ENCODE peak calls at places on chromosome 9, in eight cellular contexts. H is tibial artery; K is right cardiac atrium; G is thoracic aorta; U is mammary epithelial cell; X is adrenal gland; W is AG04450; D is CD8-positive, alpha-beta T cell. L is an unnamed sample.

GRCh38 chr9:122777935-122778671 is 10.6 kb upstream of the OR5C1 start:
- DNase-seq in H (no peak), K (no peak), G (no peak), U (peak; percentile 54), X (no peak), W (peak; percentile 68), D (no peak), L (no peak)

GRCh38 chr9:77005216-77005615 is 14.2 kb upstream of the FOXB2 start:
- DNase-seq in H (no peak), K (no peak), G (no peak), U (no peak), X (no peak), W (no peak), D (no peak), L (no peak)

GRCh38 chr9:98218562-98219363 is 26.3 kb upstream of the CORO2A start:
- DNase-seq in H (no peak), K (no peak), G (no peak), U (no peak), X (no peak), W (no peak), D (no peak), L (no peak)

GRCh38 chr9:37913480-37914153 is 9.7 kb upstream of the SLC25A51 start:
- DNase-seq in H (peak; percentile 88), K (peak; percentile 66), G (no peak), U (peak; percentile 65), X (peak; percentile 77), W (no peak), D (peak; percentile 65), L (peak; percentile 69)

GRCh38 chr9:35907732-35908483 is 1.4 kb upstream of the SPAAR start:
- DNase-seq in H (peak; percentile 89), K (peak; percentile 82), G (no peak), U (peak; percentile 74), X (peak; percentile 57), W (no peak), D (no peak), L (peak; percentile 81)

GRCh38 chr9:35489313-35490154 is at the start of gene RUSC2:
- DNase-seq in H (peak; percentile 93), K (peak; percentile 89), G (peak; percentile 64), U (peak; percentile 81), X (peak; percentile 89), W (peak; percentile 84), D (peak; percentile 30), L (peak; percentile 83)

GRCh38 chr9:100466171-100466827 is 6.7 kb upstream of the TMEFF1 start:
- DNase-seq in H (no peak), K (no peak), G (no peak), U (no peak), X (no peak), W (no peak), D (no peak), L (no peak)

GRCh38 chr9:109250311-109250741 is 70.5 kb downstream of the EPB41L4B start:
- DNase-seq in H (no peak), K (no peak), G (no peak), U (no peak), X (no peak), W (no peak), D (no peak), L (no peak)

GRCh38 chr9:82356131-82356530 is 367.6 kb downstream of the SPATA31D1 start:
- DNase-seq in H (no peak), K (no peak), G (no peak), U (no peak), X (no peak), W (no peak), D (no peak), L (no peak)

GRCh38 chr9:92254401-92255337 is 38.8 kb downstream of the IARS1 start:
- DNase-seq in H (no peak), K (no peak), G (no peak), U (no peak), X (no peak), W (no peak), D (no peak), L (no peak)

GRCh38 chr9:93194584-93194983 is 10.6 kb downstream of the WNK2 start:
- DNase-seq in H (no peak), K (no peak), G (no peak), U (no peak), X (no peak), W (no peak), D (no peak), L (no peak)

GRCh38 chr9:34675048-34675714 is 12.7 kb upstream of the CCL27 start:
- DNase-seq in H (no peak), K (peak; percentile 79), G (no peak), U (peak; percentile 47), X (peak; percentile 40), W (no peak), D (peak; percentile 50), L (peak; percentile 58)

DNA sequence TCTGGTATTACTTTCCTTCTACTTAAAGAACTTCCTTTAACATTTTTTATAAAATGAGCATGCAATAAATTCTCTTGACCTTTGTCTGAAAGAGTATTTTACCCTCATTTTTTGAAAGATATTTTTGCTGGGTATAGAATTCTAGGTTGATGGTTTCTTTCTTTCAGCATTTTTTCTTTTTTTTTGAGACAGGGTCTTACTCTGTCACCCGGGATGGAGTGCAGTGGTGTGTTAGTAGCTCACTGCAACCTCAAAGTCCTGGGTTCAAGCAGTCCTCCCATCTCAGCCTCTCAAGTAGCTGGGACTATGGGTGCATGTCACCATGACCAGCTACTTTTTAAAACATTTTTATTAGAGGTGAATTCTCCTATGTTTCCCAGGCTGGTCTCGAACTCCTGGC is 10.7 kb upstream of the TSC1 start:
- DNase-seq in H (no peak), K (no peak), G (no peak), U (no peak), X (no peak), W (no peak), D (no peak), L (no peak)
- H3K9me3 ChIP-seq in H (no peaks in the 10 kb centered on the region), K (no peaks in the 10 kb centered on the region), G (peaks cover 12% of the 10 kb centered on the region), U (no peaks in the 10 kb centered on the region), X (no peaks in the 10 kb centered on the region), W (peaks cover 19% of the 10 kb centered on the region), D (peaks cover 4% of the 10 kb centered on the region), L (no peaks in the 10 kb centered on the region)

DNA sequence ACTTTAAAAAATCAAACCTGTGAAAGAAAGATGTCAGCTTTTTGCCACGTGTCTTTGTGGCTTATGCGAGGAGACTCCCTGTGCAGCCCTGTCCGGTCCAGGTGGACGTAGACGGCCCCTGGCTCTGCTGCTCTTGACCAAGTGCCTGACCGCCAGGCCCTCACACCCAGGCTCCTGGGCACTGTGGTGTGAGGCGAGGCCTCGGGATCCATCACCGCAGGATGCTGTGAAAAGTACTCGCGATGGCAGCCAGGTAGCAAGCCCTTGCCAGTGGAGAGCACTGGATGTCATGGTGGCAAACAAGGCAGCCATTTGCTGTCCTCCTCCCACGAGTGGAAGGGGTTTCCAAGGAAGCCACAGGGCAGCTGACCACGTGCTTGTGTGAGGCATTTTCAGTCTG is 245.1 kb downstream of the CACNA1B start:
- DNase-seq in H (no peak), K (no peak), G (no peak), U (no peak), X (no peak), W (no peak), D (no peak), L (no peak)
- H3K9me3 ChIP-seq in H (no peaks in the 10 kb centered on the region), K (no peaks in the 10 kb centered on the region), G (no peaks in the 10 kb centered on the region), U (peaks cover 36% of the 10 kb centered on the region), X (no peaks in the 10 kb centered on the region), W (peaks cover 64% of the 10 kb centered on the region), D (no peaks in the 10 kb centered on the region), L (no peaks in the 10 kb centered on the region)

GRCh38 chr9:118302721-118303120 is 598.5 kb downstream of the TLR4 start:
- DNase-seq in H (no peak), K (no peak), G (no peak), U (no peak), X (no peak), W (no peak), D (no peak), L (no peak)
- H3K9me3 ChIP-seq in H (no peaks in the 10 kb centered on the region), K (no peaks in the 10 kb centered on the region), G (no peaks in the 10 kb centered on the region), U (no peaks in the 10 kb centered on the region), X (no peaks in the 10 kb centered on the region), W (peaks cover 3% of the 10 kb centered on the region), D (no peaks in the 10 kb centered on the region), L (no peaks in the 10 kb centered on the region)

DNA sequence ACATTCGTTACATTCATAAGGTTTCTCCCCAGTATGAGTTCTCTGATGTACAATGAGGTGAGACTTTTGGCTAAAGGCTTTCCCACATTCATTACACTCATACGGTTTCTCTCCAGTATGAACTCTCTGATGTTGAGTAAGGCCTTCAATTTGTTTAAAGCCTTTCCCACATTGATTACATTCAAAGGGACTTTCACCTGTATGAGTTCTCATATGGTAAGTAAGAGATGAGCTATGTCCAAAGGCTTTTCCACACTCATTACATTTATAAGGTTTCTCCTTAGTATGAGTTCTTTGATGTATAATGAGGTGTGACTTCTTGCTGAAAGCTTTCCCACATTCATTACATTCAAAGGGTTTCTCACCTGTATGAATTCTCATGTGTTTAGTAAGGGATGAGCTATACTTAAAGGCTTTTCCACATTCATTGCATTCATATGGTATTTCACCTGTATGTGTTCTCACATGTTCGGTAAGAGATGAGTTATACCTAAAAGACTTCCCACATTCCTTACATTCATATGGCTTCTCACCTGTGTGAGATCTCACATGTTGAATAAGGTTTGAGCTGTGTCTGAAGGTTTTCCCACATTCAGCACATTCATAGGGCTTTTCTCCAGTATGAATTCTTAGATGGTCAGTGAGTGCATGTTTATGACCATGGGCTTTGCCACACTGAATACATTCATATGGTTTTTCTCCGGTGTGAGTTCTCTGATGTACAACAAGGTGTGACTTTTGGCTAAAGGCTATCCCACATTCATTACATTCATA is 13.5 kb downstream of the ZFP37 start:
- DNase-seq in H (no peak), K (no peak), G (no peak), U (peak; percentile 16), X (no peak), W (no peak), D (no peak), L (no peak)
- H3K9me3 ChIP-seq in H (peaks cover 25% of the 10 kb centered on the region), K (peaks cover 3% of the 10 kb centered on the region), G (peaks cover 92% of the 10 kb centered on the region), U (peaks cover 58% of the 10 kb centered on the region), X (peaks cover 67% of the 10 kb centered on the region), W (peaks cover 24% of the 10 kb centered on the region), D (peaks cover 56% of the 10 kb centered on the region), L (peaks cover 53% of the 10 kb centered on the region)

DNA sequence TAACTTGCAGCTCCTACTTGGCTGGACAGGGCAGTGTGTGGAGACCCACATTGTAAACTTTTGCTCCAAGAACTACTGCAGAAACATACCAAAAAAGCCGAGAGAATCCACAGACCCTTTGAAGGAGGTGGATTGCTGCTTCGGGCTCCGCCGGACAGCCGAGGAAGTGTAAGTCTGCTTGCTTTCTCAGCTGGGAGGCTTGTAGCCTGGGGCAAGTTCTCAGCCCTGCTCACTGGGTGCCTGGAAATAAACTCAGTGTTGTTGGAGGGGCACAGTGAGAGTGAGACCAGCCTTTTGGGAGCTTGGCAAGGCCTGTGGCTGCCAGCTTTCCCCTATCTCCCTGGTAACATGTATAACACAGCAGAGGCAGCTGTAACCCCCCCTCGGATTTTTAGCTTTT is 215.6 kb downstream of the SYK start:
- DNase-seq in H (no peak), K (no peak), G (no peak), U (no peak), X (no peak), W (no peak), D (no peak), L (no peak)
- H3K9me3 ChIP-seq in H (no peaks in the 10 kb centered on the region), K (no peaks in the 10 kb centered on the region), G (peaks cover 14% of the 10 kb centered on the region), U (peaks cover 2% of the 10 kb centered on the region), X (no peaks in the 10 kb centered on the region), W (peaks cover 4% of the 10 kb centered on the region), D (no peaks in the 10 kb centered on the region), L (no peaks in the 10 kb centered on the region)

GRCh38 chr9:13387668-13388124 is 108.2 kb upstream of the MPDZ start:
- DNase-seq in H (no peak), K (no peak), G (no peak), U (no peak), X (peak; percentile 22), W (no peak), D (no peak), L (no peak)
- H3K9me3 ChIP-seq in H (no peaks in the 10 kb centered on the region), K (no peaks in the 10 kb centered on the region), G (peaks cover 3% of the 10 kb centered on the region), U (peaks cover 2% of the 10 kb centered on the region), X (no peaks in the 10 kb centered on the region), W (peaks cover 3% of the 10 kb centered on the region), D (no peaks in the 10 kb centered on the region), L (no peaks in the 10 kb centered on the region)

GRCh38 chr9:118209343-118209742 is 505.1 kb downstream of the TLR4 start:
- DNase-seq in H (no peak), K (no peak), G (no peak), U (no peak), X (no peak), W (no peak), D (no peak), L (no peak)
- H3K9me3 ChIP-seq in H (no peaks in the 10 kb centered on the region), K (no peaks in the 10 kb centered on the region), G (no peaks in the 10 kb centered on the region), U (no peaks in the 10 kb centered on the region), X (no peaks in the 10 kb centered on the region), W (peaks cover 9% of the 10 kb centered on the region), D (no peaks in the 10 kb centered on the region), L (peaks cover 3% of the 10 kb centered on the region)